ENCODE peak calls at places on chromosomes 12 and 14, in ten cellular contexts. M is tibial artery, C is cardiac muscle cell, U is GM23338, G is omental fat pad, T is GM20000, O is epithelial cell of proximal tubule, K is RWPE1, S is uterus, W is osteocyte. X is an unnamed sample.

GRCh38 chr12:7907009-7907408 is 29.0 kb downstream of the SLC2A3 start:
- DNase-seq in M (no peak), C (peak), U (peak), G (no peak), T (peak), O (peak), K (peak), S (no peak), W (no peak), X (peak)

GRCh38 chr14:60206837-60207533 is 41.8 kb upstream of the DHRS7 start:
- DNase-seq in M (no peak), C (no peak), U (no peak), G (no peak), T (no peak), O (no peak), K (no peak), S (no peak), W (no peak), X (peak)

GRCh38 chr12:52818376-52818775 is 4.5 kb upstream of the KRT4 start:
- DNase-seq in M (no peak), C (no peak), U (no peak), G (no peak), T (no peak), O (no peak), K (no peak), S (no peak), W (no peak), X (no peak)

GRCh38 chr12:89162704-89163261 is 189.5 kb downstream of the DUSP6 start:
- DNase-seq in M (peak), C (peak), U (no peak), G (no peak), T (peak), O (peak), K (peak), S (peak), W (no peak), X (peak)

GRCh38 chr14:91280129-91280528 is 35.6 kb upstream of the GPR68 start:
- DNase-seq in M (no peak), C (no peak), U (no peak), G (no peak), T (no peak), O (no peak), K (no peak), S (no peak), W (no peak), X (no peak)

GRCh38 chr14:54776361-54777001 is 126.1 kb downstream of the GCH1 start:
- DNase-seq in M (peak), C (peak), U (no peak), G (no peak), T (peak), O (no peak), K (no peak), S (no peak), W (no peak), X (peak)

GRCh38 chr14:104350463-104351185 is 212.2 kb downstream of the KIF26A start:
- DNase-seq in M (peak), C (peak), U (no peak), G (no peak), T (no peak), O (no peak), K (no peak), S (peak), W (no peak), X (no peak)

GRCh38 chr14:70064111-70064885 is 124.5 kb downstream of the SLC8A3 start:
- DNase-seq in M (no peak), C (peak), U (no peak), G (no peak), T (no peak), O (no peak), K (no peak), S (no peak), W (no peak), X (no peak)

GRCh38 chr12:32151081-32151480 is 44.4 kb downstream of the BICD1 start:
- DNase-seq in M (no peak), C (no peak), U (no peak), G (no peak), T (no peak), O (no peak), K (no peak), S (no peak), W (no peak), X (no peak)

GRCh38 chr12:94983321-94983720 is 20.2 kb downstream of the NDUFA12 start:
- DNase-seq in M (no peak), C (no peak), U (no peak), G (no peak), T (no peak), O (no peak), K (no peak), S (no peak), W (no peak), X (no peak)

GRCh38 chr14:87252103-87252502 is 740.9 kb downstream of the GALC start:
- DNase-seq in M (no peak), C (no peak), U (peak), G (no peak), T (no peak), O (no peak), K (no peak), S (no peak), W (no peak), X (peak)

GRCh38 chr12:114686421-114687268 is 2.7 kb upstream of the TBX3 start:
- DNase-seq in M (no peak), C (no peak), U (peak), G (no peak), T (no peak), O (no peak), K (no peak), S (no peak), W (no peak), X (no peak)

GRCh38 chr12:41635731-41636130 is 447.6 kb downstream of the PDZRN4 start:
- DNase-seq in M (no peak), C (no peak), U (no peak), G (no peak), T (no peak), O (no peak), K (no peak), S (no peak), W (no peak), X (no peak)

GRCh38 chr12:103560604-103561101 is 26.4 kb upstream of the STAB2 start:
- DNase-seq in M (no peak), C (peak), U (no peak), G (no peak), T (no peak), O (peak), K (peak), S (no peak), W (no peak), X (peak)

GRCh38 chr12:124872068-124872719 is 8.5 kb upstream of the SCARB1 start:
- DNase-seq in M (no peak), C (no peak), U (no peak), G (no peak), T (no peak), O (no peak), K (no peak), S (no peak), W (no peak), X (no peak)

GRCh38 chr12:25155031-25155576 is 39.9 kb downstream of the DNAI7 start:
- DNase-seq in M (no peak), C (peak), U (peak), G (no peak), T (peak), O (no peak), K (peak), S (no peak), W (no peak), X (peak)

GRCh38 chr12:102399653-102400052 is 80.7 kb downstream of the IGF1 start:
- DNase-seq in M (no peak), C (no peak), U (no peak), G (no peak), T (no peak), O (no peak), K (no peak), S (no peak), W (no peak), X (no peak)

GRCh38 chr14:46653031-46653775 is 1.6 kb upstream of the RPL10L start:
- DNase-seq in M (no peak), C (no peak), U (no peak), G (no peak), T (no peak), O (no peak), K (no peak), S (no peak), W (no peak), X (no peak)

GRCh38 chr14:46646796-46647195 is 4.8 kb downstream of the RPL10L start:
- DNase-seq in M (no peak), C (no peak), U (no peak), G (no peak), T (no peak), O (no peak), K (no peak), S (no peak), W (no peak), X (no peak)

GRCh38 chr14:46651526-46652144 is at the start of gene RPL10L:
- DNase-seq in M (no peak), C (no peak), U (peak), G (no peak), T (no peak), O (no peak), K (no peak), S (no peak), W (no peak), X (no peak)
- TF ChIP-seq CTCF in M (no peak), C (no peak), U (peak), G (no peak), T (no peak), O (peak), K (no peak), S (no peak), W (peak), X (no peak)

DNA sequence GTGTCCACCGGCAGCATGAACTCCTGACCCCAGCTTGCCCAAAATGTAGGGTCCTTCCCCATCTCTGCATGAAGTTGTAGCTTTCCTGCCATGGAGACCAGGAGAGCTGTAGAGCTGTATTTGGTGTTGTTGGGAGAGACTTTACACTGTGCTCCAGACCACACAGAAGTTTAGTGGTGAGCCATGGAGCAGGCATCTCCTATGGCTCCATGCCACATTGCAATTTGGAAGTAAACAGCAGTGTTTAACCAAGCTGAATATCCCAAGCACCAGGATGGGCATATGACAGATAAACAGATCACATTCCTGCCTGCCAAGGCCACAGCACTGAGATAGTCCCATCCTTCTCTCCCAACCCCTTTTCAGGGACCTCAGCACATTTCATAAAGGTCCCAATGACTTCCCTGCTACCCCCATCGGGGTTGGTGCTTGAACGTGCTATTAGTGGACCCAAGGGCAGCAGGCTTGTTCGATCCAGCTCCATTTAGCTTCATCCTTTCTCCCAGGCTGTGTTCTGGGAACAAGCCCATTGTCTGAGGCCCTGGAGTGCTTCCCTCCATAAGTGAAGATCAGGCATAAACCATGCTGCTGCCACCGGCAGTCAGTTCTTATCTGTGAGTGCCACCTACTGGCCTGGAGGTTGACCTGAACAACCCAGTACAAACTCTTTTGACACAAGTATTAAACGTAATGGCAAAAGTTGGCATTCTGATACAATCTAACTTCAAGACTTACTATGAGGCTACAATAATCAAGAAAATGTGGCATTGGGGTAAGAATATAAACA is 172.3 kb upstream of the ATXN7L3B start:
- DNase-seq in M (no peak), C (peak), U (peak), G (no peak), T (peak), O (no peak), K (peak), S (no peak), W (no peak), X (peak)
- TF ChIP-seq CTCF in M (no peak), C (peak), U (peak), G (no peak), T (peak), O (peak), K (peak), S (peak), W (peak), X (peak)

GRCh38 chr14:39576258-39576657 is 144.0 kb upstream of the FBXO33 start:
- DNase-seq in M (no peak), C (no peak), U (peak), G (no peak), T (no peak), O (no peak), K (no peak), S (no peak), W (no peak), X (no peak)
- TF ChIP-seq CTCF in M (no peak), C (no peak), U (peak), G (no peak), T (no peak), O (peak), K (no peak), S (no peak), W (no peak), X (no peak)

GRCh38 chr14:78904094-78904493 is 733.9 kb downstream of the NRXN3 start:
- DNase-seq in M (no peak), C (no peak), U (no peak), G (no peak), T (no peak), O (no peak), K (no peak), S (no peak), W (no peak), X (no peak)
- TF ChIP-seq CTCF in M (no peak), C (no peak), U (no peak), G (no peak), T (no peak), O (peak), K (no peak), S (no peak), W (no peak), X (peak)

DNA sequence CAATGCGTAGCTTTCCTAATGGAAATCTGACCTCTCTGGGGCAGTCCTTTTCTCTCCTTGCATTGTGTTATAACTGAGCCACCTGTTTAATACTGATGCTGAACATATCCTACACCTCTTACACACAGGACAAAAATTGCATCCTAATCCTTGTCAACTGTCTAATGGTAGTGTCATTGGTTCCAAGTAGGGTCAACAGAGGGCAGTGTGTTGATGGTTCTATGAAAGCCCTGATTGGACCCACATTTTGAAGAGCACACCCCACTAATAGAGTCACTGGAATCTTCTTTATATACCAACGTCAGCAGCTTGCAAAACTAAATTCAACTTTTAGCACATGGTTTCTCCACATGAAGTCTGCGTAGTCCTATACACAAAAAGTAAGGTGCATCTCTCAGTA is 148.2 kb downstream of the SLC25A21 start:
- DNase-seq in M (no peak), C (no peak), U (peak), G (no peak), T (no peak), O (no peak), K (no peak), S (no peak), W (no peak), X (peak)
- TF ChIP-seq CTCF in M (no peak), C (no peak), U (peak), G (no peak), T (no peak), O (peak), K (no peak), S (no peak), W (no peak), X (no peak)